ENCODE peak calls at places on chromosome 11, in six cellular contexts. Y is endothelial cell, K is nephron progenitor cell, D is Caco-2, O is hepatocyte, Q is AG04449. W is an unnamed sample.

GRCh38 chr11:115618428-115618827 is 114.2 kb upstream of the CADM1 start:
- DNase-seq in Y (no peak), K (no peak), D (no peak), O (no peak), Q (no peak), W (no peak)

GRCh38 chr11:111925953-111926352 is 7.2 kb downstream of the C11orf52 start:
- DNase-seq in Y (no peak), K (no peak), D (no peak), O (no peak), Q (no peak), W (no peak)

GRCh38 chr11:114160884-114161283 is 101.4 kb downstream of the ZBTB16 start:
- DNase-seq in Y (no peak), K (no peak), D (no peak), O (no peak), Q (no peak), W (no peak)

GRCh38 chr11:92916299-92916698 is 53.2 kb upstream of the MTNR1B start:
- DNase-seq in Y (no peak), K (no peak), D (no peak), O (no peak), Q (no peak), W (no peak)

GRCh38 chr11:68641880-68642279 is 42.5 kb upstream of the GAL start:
- DNase-seq in Y (no peak), K (no peak), D (no peak), O (no peak), Q (no peak), W (no peak)

GRCh38 chr11:133318221-133318620 is 214.1 kb downstream of the OPCML start:
- DNase-seq in Y (no peak), K (no peak), D (no peak), O (no peak), Q (no peak), W (no peak)

GRCh38 chr11:1290052-1291040 is 19.1 kb downstream of the TOLLIP start:
- DNase-seq in Y (no peak), K (no peak), D (peak; percentile 26), O (no peak), Q (no peak), W (no peak)

GRCh38 chr11:134374171-134374570 is 37.9 kb downstream of the B3GAT1 start:
- DNase-seq in Y (no peak), K (no peak), D (no peak), O (no peak), Q (no peak), W (no peak)

GRCh38 chr11:124745835-124746620 is 6.0 kb downstream of the VSIG2 start:
- DNase-seq in Y (no peak), K (no peak), D (peak; percentile 76), O (peak; percentile 60), Q (no peak), W (peak; percentile 67)

GRCh38 chr11:10355257-10355661 is 50.4 kb downstream of the ADM start:
- DNase-seq in Y (no peak), K (no peak), D (no peak), O (no peak), Q (no peak), W (no peak)

GRCh38 chr11:16881074-16881709 is 133.0 kb downstream of the PLEKHA7 start:
- DNase-seq in Y (no peak), K (peak; percentile 18), D (no peak), O (peak; percentile 27), Q (no peak), W (no peak)

GRCh38 chr11:43830928-43831440 is 49.6 kb upstream of the ALKBH3 start:
- DNase-seq in Y (no peak), K (no peak), D (no peak), O (peak; percentile 83), Q (peak; percentile 99), W (peak; percentile 76)

GRCh38 chr11:105071060-105071732 is 26.1 kb upstream of the CARD16 start:
- DNase-seq in Y (no peak), K (no peak), D (no peak), O (no peak), Q (no peak), W (no peak)

GRCh38 chr11:111936045-111936400 is 1.1 kb upstream of the DIXDC1 start:
- DNase-seq in Y (no peak), K (no peak), D (no peak), O (no peak), Q (no peak), W (no peak)

GRCh38 chr11:48041877-48042698 is 61.7 kb downstream of the PTPRJ start:
- DNase-seq in Y (no peak), K (no peak), D (no peak), O (no peak), Q (no peak), W (no peak)

GRCh38 chr11:111733009-111733408 is 33.2 kb downstream of the PPP2R1B start:
- DNase-seq in Y (no peak), K (no peak), D (no peak), O (peak; percentile 56), Q (no peak), W (no peak)

GRCh38 chr11:112195906-112196305 is 20.6 kb downstream of the BCO2 start:
- DNase-seq in Y (no peak), K (no peak), D (no peak), O (no peak), Q (no peak), W (no peak)

GRCh38 chr11:34395916-34396555 is 38.2 kb upstream of the ABTB2 start:
- DNase-seq in Y (no peak), K (no peak), D (no peak), O (no peak), Q (no peak), W (no peak)

GRCh38 chr11:117950999-117951961 is 22.1 kb upstream of the TMPRSS13 start:
- DNase-seq in Y (no peak), K (peak; percentile 20), D (no peak), O (no peak), Q (no peak), W (peak; percentile 60)

GRCh38 chr11:2850366-2850765 is 35.2 kb downstream of the CDKN1C start:
- DNase-seq in Y (no peak), K (no peak), D (no peak), O (no peak), Q (no peak), W (no peak)

GRCh38 chr11:101215069-101215468 is 85.5 kb upstream of the PGR start:
- DNase-seq in Y (no peak), K (no peak), D (no peak), O (no peak), Q (no peak), W (no peak)

GRCh38 chr11:46649180-46649738 is 31.9 kb downstream of the ATG13 start:
- DNase-seq in Y (no peak), K (no peak), D (no peak), O (peak; percentile 70), Q (peak; percentile 85), W (no peak)

GRCh38 chr11:33869511-33870422 is 22.1 kb downstream of the LMO2 start:
- DNase-seq in Y (peak; percentile 69), K (peak; percentile 72), D (no peak), O (peak; percentile 52), Q (no peak), W (peak; percentile 23)

GRCh38 chr11:12377824-12378593 is 638 bp downstream of the PARVA start:
- DNase-seq in Y (peak; percentile 73), K (peak; percentile 72), D (peak; percentile 78), O (peak; percentile 91), Q (peak; percentile 17), W (no peak)

GRCh38 chr11:68314203-68314885 is 2.0 kb downstream of the LRP5 start:
- DNase-seq in Y (no peak), K (no peak), D (peak; percentile 53), O (no peak), Q (no peak), W (no peak)

GRCh38 chr11:61923166-61924015 is 6.0 kb upstream of the RAB3IL1 start:
- DNase-seq in Y (no peak), K (peak; percentile 64), D (peak; percentile 92), O (peak; percentile 94), Q (no peak), W (no peak)

GRCh38 chr11:30825723-30826122 is 239.6 kb upstream of the MPPED2 start:
- DNase-seq in Y (no peak), K (no peak), D (no peak), O (no peak), Q (no peak), W (no peak)

GRCh38 chr11:66651011-66651410 is 12.5 kb downstream of the RBM4 start:
- DNase-seq in Y (no peak), K (no peak), D (no peak), O (no peak), Q (no peak), W (no peak)

GRCh38 chr11:88569342-88569741 is 231.8 kb upstream of the CTSC start:
- DNase-seq in Y (no peak), K (no peak), D (no peak), O (no peak), Q (no peak), W (no peak)

DNA sequence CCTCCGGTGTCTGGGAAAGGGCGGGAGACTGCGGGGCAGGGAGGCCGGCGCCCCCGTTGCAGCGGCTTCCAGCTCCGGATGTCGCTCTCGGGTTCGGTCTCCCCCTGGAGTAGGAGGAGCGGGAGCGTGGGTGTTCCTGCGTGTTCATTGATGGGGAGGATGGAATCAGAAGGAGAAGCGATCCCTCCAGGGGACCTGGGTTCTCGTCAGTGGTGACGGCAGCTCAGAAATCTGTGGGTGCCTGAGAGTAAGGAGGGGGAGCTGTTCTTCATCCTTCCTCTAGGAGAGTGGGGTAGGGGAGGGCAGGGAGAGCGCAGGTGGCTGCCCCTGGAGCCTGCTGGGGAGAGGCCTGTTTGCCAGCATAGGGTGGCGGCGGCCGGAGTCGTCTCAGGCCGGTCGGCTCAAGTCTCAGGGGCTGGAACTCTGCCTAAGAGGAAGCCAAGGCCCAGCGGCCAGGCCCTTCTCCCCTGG is 1.1 kb downstream of the UBASH3B start:
- DNase-seq in Y (peak; percentile 35), K (peak; percentile 42), D (peak; percentile 70), O (peak; percentile 42), Q (no peak), W (peak; percentile 59)
- TF ChIP-seq CTCF in Y (no peak), K (no peak), D (peak; percentile 20), O (no peak), Q (peak; percentile 3), W (no peak)

GRCh38 chr11:108654994-108655631 is 9.8 kb upstream of the DDX10 start:
- DNase-seq in Y (peak; percentile 46), K (peak; percentile 33), D (peak; percentile 64), O (peak; percentile 56), Q (no peak), W (peak; percentile 70)
- TF ChIP-seq CTCF in Y (peak; percentile 56), K (peak; percentile 55), D (peak; percentile 92), O (peak; percentile 61), Q (peak; percentile 38), W (peak; percentile 54)

GRCh38 chr11:65013130-65013691 is 749 bp upstream of the ARL2 start:
- DNase-seq in Y (peak; percentile 93), K (peak; percentile 84), D (peak; percentile 92), O (peak; percentile 95), Q (peak; percentile 21), W (peak; percentile 97)

GRCh38 chr11:65014146-65014960 is at the start of gene ARL2:
- DNase-seq in Y (no peak), K (no peak), D (peak; percentile 95), O (no peak), Q (no peak), W (peak; percentile 59)

GRCh38 chr11:65017927-65018326 is 4.0 kb downstream of the ARL2 start:
- DNase-seq in Y (no peak), K (no peak), D (no peak), O (no peak), Q (no peak), W (no peak)

GRCh38 chr11:65016705-65017104 is 2.7 kb downstream of the ARL2 start:
- DNase-seq in Y (no peak), K (no peak), D (no peak), O (no peak), Q (no peak), W (no peak)

GRCh38 chr11:65013692-65014145 is 241 bp upstream of the ARL2 start:
- DNase-seq in Y (peak; percentile 93), K (peak; percentile 94), D (no peak), O (peak; percentile 94), Q (peak; percentile 23), W (peak; percentile 91)
- TF ChIP-seq CTCF in Y (peak; percentile 91), K (peak; percentile 59), D (no peak), O (peak; percentile 3), Q (peak; percentile 80), W (peak; percentile 77)

GRCh38 chr11:72962717-72963116 is 148.5 kb downstream of the ATG16L2 start:
- DNase-seq in Y (no peak), K (no peak), D (no peak), O (no peak), Q (no peak), W (no peak)
- TF ChIP-seq CTCF in Y (no peak), K (no peak), D (no peak), O (no peak), Q (no peak), W (no peak)

W was measured in activated CD8-positive, alpha-beta T cell treated with anti-CD3 and anti-CD28 coated beads for 36 hours.